ENCODE peak calls at places on chromosomes 11 and 22, in five cellular contexts. U, A, H, C and X are unnamed samples.

GRCh38 chr11:131591051-131591461 is 220.6 kb downstream of the NTM start:
- DNase-seq in U (no peak), A (no peak), H (no peak), C (no peak), X (no peak)

GRCh38 chr11:65320386-65321075 is 5.9 kb downstream of the CDC42EP2 start:
- DNase-seq in U (no peak), A (no peak), H (no peak), C (no peak), X (no peak)

GRCh38 chr11:9752091-9752490 is 88.2 kb downstream of the SWAP70 start:
- DNase-seq in U (peak; percentile 84), A (no peak), H (no peak), C (no peak), X (no peak)

GRCh38 chr11:104462346-104462745 is 298.4 kb upstream of the PDGFD start:
- DNase-seq in U (peak; percentile 88), A (no peak), H (no peak), C (no peak), X (no peak)

GRCh38 chr22:37626556-37627075 is 12.9 kb upstream of the SH3BP1 start:
- DNase-seq in U (no peak), A (no peak), H (no peak), C (no peak), X (no peak)

GRCh38 chr22:21451545-21452520 is 15.4 kb upstream of the TMEM191C start:
- DNase-seq in U (no peak), A (no peak), H (no peak), C (peak; percentile 2), X (peak; percentile 71)

GRCh38 chr22:21073482-21073881 is 27.7 kb downstream of the LRRC74B start:
- DNase-seq in U (no peak), A (no peak), H (no peak), C (no peak), X (no peak)

GRCh38 chr22:40747361-40747760 is 68.1 kb downstream of the MCHR1 start:
- DNase-seq in U (no peak), A (no peak), H (no peak), C (no peak), X (no peak)

GRCh38 chr11:125564357-125564756 is 4.9 kb upstream of the EI24 start:
- DNase-seq in U (no peak), A (no peak), H (no peak), C (no peak), X (no peak)

GRCh38 chr11:22472306-22472705 is 134.1 kb downstream of the SLC17A6 start:
- DNase-seq in U (no peak), A (no peak), H (no peak), C (peak; percentile 8), X (no peak)

GRCh38 chr22:47008208-47008885 is 245.9 kb downstream of the TBC1D22A start:
- DNase-seq in U (no peak), A (no peak), H (no peak), C (no peak), X (no peak)

GRCh38 chr22:41285441-41285819 is 557 bp downstream of the RANGAP1 start:
- DNase-seq in U (peak; percentile 98), A (peak; percentile 51), H (peak; percentile 74), C (peak; percentile 44), X (no peak)

GRCh38 chr11:92552942-92553341 is 328.3 kb downstream of the FAT3 start:
- DNase-seq in U (peak; percentile 2), A (no peak), H (no peak), C (no peak), X (no peak)

GRCh38 chr22:25928038-25928437 is 186.1 kb downstream of the MYO18B start:
- DNase-seq in U (no peak), A (no peak), H (no peak), C (no peak), X (no peak)

GRCh38 chr11:17887779-17888178 is 125.1 kb downstream of the SERGEF start:
- DNase-seq in U (peak; percentile 24), A (peak; percentile 79), H (no peak), C (no peak), X (no peak)

DNA sequence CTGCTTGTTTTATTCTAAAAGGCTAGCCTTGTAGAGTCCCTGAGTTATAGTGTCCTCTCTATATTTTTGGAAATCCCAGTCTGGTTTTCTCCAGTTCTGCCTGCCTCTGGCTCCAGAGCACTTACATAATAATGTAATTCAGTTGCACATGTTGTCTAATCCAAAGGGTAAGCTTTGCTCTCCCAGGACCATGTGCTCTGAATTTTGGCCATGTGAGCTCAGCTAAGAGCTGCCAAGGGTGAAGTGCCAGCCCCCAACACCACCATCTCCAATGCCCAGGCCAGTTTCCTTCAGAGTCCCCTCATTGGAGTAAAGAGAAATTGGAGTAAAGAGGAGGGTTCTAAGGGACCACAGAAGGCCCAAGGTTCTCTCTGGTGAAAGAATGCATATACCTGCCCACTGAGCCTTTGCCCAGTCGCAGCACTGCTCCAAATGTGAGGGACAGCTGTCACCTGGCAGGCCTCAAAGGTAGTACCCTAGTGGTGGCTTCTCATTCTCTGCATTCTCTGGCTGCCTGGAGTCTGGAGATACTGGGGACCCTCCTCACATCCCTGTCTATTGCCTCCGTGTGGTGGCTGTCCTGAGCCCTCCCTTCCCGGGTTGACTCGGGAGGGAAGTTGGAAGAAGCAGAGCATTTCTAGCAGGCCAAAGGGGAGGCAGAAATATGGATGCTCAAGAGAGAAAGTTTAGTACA is 4.9 kb downstream of the CRY2 start:
- DNase-seq in U (no peak), A (no peak), H (no peak), C (no peak), X (no peak)
- TF ChIP-seq CTCF in U (no peak), A (no peak), H (no peak), C (no peak), X (no peak)

GRCh38 chr11:64065141-64065465 is 29.4 kb downstream of the FLRT1 start:
- DNase-seq in U (no peak), A (no peak), H (no peak), C (no peak), X (no peak)
- TF ChIP-seq CTCF in U (no peak), A (no peak), H (no peak), C (no peak), X (no peak)

GRCh38 chr11:134393638-134394037 is 18.4 kb downstream of the B3GAT1 start:
- DNase-seq in U (no peak), A (peak; percentile 93), H (no peak), C (peak; percentile 31), X (no peak)
- TF ChIP-seq CTCF in U (no peak), A (peak; percentile 86), H (no peak), C (no peak), X (peak; percentile 33)

GRCh38 chr22:19914201-19914943 is 27.2 kb upstream of the COMT start:
- DNase-seq in U (no peak), A (no peak), H (no peak), C (no peak), X (no peak)

GRCh38 chr22:19911540-19912235 is 29.9 kb upstream of the COMT start:
- DNase-seq in U (no peak), A (no peak), H (no peak), C (no peak), X (no peak)

GRCh38 chr22:19913337-19913936 is 28.1 kb upstream of the COMT start:
- DNase-seq in U (no peak), A (no peak), H (no peak), C (no peak), X (no peak)

GRCh38 chr22:19910180-19910744 is 31.3 kb upstream of the COMT start:
- DNase-seq in U (no peak), A (no peak), H (no peak), C (no peak), X (no peak)

GRCh38 chr22:19912236-19912999 is 29.2 kb upstream of the COMT start:
- DNase-seq in U (no peak), A (no peak), H (no peak), C (no peak), X (no peak)
- TF ChIP-seq CTCF in U (no peak), A (peak; percentile 51), H (no peak), C (no peak), X (no peak)

GRCh38 chr11:2317354-2318050 is 15.7 kb downstream of the TSPAN32 start:
- DNase-seq in U (no peak), A (no peak), H (peak; percentile 30), C (no peak), X (no peak)
- TF ChIP-seq CTCF in U (no peak), A (no peak), H (no peak), C (no peak), X (no peak)

DNA sequence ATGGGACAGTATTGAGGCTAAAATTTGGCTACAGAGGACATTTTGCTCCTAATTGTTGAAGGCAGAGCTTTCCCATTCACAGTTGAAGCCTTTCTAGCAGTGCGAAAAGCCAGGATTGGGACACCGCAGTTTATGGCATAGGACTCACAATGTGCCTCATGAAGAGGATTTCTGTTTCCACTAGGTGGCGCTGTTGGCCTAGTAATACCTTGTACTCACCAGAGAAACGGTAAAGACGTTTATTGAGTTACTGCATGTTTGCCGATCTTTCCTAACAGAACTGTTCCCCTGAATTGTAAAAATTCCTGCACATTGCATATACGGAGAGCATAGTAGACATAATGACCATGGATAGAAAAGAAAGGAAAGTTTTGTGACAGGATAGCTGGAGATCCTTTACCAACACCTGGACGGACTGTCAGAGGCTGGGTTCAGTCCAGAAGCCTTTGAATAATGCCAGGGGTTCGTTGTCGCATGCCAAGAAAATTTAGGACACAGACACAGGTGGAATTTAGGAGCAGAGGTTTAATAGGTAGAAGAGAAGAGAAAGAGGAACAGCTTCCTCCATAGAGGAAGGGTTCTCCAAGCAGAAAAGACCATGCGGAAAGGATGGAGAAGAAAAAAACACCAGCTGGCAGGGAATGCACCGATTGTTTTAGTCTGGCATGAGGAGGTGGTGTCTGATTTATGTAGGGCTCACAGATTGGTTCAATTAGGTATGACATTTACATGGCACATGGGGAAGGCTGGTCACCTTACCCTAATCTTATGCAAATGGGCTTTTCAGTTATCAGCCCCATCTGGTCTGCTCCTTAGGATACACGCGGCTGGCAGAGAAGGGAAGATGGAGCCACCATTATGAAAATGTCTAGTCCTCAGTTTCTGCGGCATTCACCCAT is 10.8 kb upstream of the OR51D1 start:
- DNase-seq in U (peak; percentile 85), A (peak; percentile 74), H (peak; percentile 47), C (peak; percentile 83), X (no peak)
- TF ChIP-seq CTCF in U (peak; percentile 46), A (peak; percentile 76), H (peak; percentile 66), C (peak; percentile 96), X (peak; percentile 88)

GRCh38 chr22:31399211-31400022 is at the start of gene DRG1:
- DNase-seq in U (peak; percentile 99), A (peak; percentile 98), H (peak; percentile 94), C (peak; percentile 98), X (peak; percentile 98)
- TF ChIP-seq CTCF in U (no peak), A (no peak), H (no peak), C (no peak), X (no peak)